ENCODE peak calls at places on chromosomes 6 and 20, in five cellular contexts. E, T, N, K and P are unnamed samples. For H3K9me3 and H3K27me3, the result is how much of the 10 kb centered on the place peaks cover.

GRCh38 chr6:13299909-13300308 is 28.4 kb downstream of the TBC1D7 start:
- DNase-seq in E (no peak), T (no peak), N (no peak), K (no peak), P (no peak)

GRCh38 chr20:33370296-33370695 is 31.0 kb downstream of the CDK5RAP1 start:
- DNase-seq in E (no peak), T (no peak), N (no peak), K (no peak), P (no peak)

GRCh38 chr20:47546184-47547033 is 44.7 kb downstream of the NCOA3 start:
- DNase-seq in E (no peak), T (peak), N (peak), K (no peak), P (no peak)

GRCh38 chr6:389143-389542 is 2.4 kb upstream of the IRF4 start:
- DNase-seq in E (no peak), T (no peak), N (no peak), K (no peak), P (no peak)

GRCh38 chr6:39143238-39143930 is 28.4 kb upstream of the SAYSD1 start:
- DNase-seq in E (no peak), T (no peak), N (no peak), K (no peak), P (no peak)

GRCh38 chr6:87340230-87340629 is 4.4 kb upstream of the C6orf163 start:
- DNase-seq in E (no peak), T (no peak), N (no peak), K (no peak), P (no peak)

GRCh38 chr6:100257661-100258395 is 206.9 kb downstream of the SIM1 start:
- DNase-seq in E (no peak), T (peak), N (peak), K (no peak), P (no peak)

GRCh38 chr6:170101281-170102035 is 189.4 kb downstream of the DLL1 start:
- DNase-seq in E (no peak), T (no peak), N (no peak), K (no peak), P (no peak)

GRCh38 chr6:20117474-20117873 is 94.8 kb downstream of the MBOAT1 start:
- DNase-seq in E (no peak), T (no peak), N (peak), K (no peak), P (no peak)

GRCh38 chr20:36402708-36403107 is 96.6 kb downstream of the DLGAP4 start:
- DNase-seq in E (no peak), T (no peak), N (no peak), K (no peak), P (no peak)

GRCh38 chr6:158854214-158855101 is 35.3 kb upstream of the EZR start:
- DNase-seq in E (no peak), T (no peak), N (peak), K (no peak), P (no peak)

GRCh38 chr20:60650087-60650486 is 602.0 kb upstream of the CDH4 start:
- DNase-seq in E (no peak), T (no peak), N (no peak), K (no peak), P (no peak)

GRCh38 chr20:60652615-60653014 is 599.4 kb upstream of the CDH4 start:
- DNase-seq in E (no peak), T (no peak), N (no peak), K (no peak), P (no peak)

GRCh38 chr20:60653111-60653845 is 598.8 kb upstream of the CDH4 start:
- DNase-seq in E (no peak), T (no peak), N (no peak), K (no peak), P (no peak)

GRCh38 chr20:60648556-60648955 is 603.5 kb upstream of the CDH4 start:
- DNase-seq in E (no peak), T (no peak), N (no peak), K (no peak), P (no peak)

GRCh38 chr20:60649541-60649940 is 602.5 kb upstream of the CDH4 start:
- DNase-seq in E (no peak), T (no peak), N (no peak), K (no peak), P (no peak)
- H3K9me3 ChIP-seq in E (under half), T (under half), N (under half), K (under half), P (under half)

DNA sequence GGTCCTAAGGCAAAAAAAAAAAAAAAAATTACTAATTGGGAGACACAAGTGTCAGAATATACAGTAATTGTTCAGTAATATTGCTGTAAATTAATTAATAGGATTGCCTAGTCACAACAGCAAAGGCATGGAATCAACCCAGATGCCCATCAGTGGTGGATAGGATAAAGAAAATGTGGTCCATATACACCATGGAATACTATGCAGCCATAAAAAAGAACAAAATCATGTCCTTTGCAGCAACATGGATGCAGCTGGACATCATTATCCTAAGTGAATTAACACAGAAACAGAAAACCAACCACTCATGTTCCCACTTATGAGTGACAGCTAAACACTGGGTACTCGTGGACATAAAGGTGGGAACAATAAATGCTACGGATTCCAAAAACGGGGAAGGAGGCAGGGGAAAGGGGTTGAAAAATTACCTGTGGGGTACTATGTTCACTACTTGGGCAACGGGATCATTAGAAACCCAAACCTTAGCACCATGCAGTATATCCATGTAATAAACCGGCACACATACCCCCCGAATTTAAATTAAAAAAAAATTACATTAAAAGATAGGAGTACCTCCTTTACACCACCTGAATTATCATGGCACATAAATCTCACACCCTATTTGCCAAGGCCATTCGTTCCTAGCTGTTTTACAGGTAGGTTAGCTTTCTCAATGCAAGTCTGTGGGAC is 689 bp upstream of the PFDN4 start:
- DNase-seq in E (no peak), T (no peak), N (no peak), K (no peak), P (no peak)
- TF ChIP-seq CTCF in E (no peak), T (no peak), N (no peak), K (no peak), P (no peak)

GRCh38 chr6:28774292-28775051 is 149.3 kb downstream of the TRIM27 start:
- DNase-seq in E (no peak), T (no peak), N (no peak), K (no peak), P (no peak)

GRCh38 chr6:28775052-28775376 is 148.8 kb downstream of the TRIM27 start:
- DNase-seq in E (no peak), T (no peak), N (no peak), K (no peak), P (no peak)

GRCh38 chr6:28776269-28777146 is 147.3 kb downstream of the TRIM27 start:
- DNase-seq in E (no peak), T (no peak), N (no peak), K (no peak), P (no peak)

GRCh38 chr6:28775405-28776129 is 148.2 kb downstream of the TRIM27 start:
- DNase-seq in E (no peak), T (no peak), N (no peak), K (no peak), P (no peak)

GRCh38 chr6:28777147-28777461 is 146.7 kb downstream of the TRIM27 start:
- DNase-seq in E (no peak), T (no peak), N (no peak), K (no peak), P (no peak)
- H3K27me3 ChIP-seq in E (half or more), T (half or more), N (half or more), K (under half), P (half or more)

DNA sequence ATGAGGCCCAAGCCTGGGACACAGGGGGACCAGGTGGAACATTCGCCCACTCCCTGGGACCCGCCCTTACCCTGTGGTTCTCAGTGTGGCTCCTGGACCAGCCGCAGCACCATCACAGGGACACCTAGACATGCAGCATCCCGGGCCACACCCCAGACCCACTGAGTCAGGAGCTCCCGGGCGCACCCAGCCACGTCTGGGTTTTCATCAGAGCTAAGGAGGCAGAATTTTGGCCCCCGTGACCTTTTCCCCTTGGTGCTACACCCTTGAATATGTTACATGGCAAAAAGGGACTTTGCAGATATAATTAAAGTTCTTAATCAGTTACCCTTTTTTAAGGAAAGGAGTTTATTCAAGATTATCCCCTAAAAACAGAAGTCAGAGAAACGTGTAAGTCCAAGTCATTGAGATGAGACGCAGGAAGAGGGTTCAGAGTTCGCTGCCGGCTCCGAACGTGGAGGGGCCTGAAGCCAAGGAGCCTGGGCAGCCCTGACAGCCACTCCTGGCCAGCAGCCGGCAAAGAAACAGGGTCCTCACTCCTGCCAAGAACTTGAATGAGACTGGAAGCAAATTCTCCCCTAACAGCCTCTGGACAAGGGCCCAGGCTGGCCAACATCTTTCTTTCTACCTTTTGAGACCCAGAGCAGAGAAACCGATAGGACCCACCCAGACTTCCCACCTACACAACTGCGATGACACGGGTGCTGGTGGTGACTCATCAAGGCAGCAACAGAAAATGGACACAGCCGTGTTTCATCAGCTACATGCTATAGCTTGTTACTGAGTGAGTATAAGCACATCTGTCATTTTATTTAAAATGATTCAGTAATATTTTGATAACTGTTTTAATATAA is 25.3 kb downstream of the BFSP1 start:
- DNase-seq in E (no peak), T (no peak), N (peak), K (peak), P (no peak)
- H3K9me3 ChIP-seq in E (under half), T (under half), N (under half), K (under half), P (under half)

GRCh38 chr6:150905769-150906168 is 40.3 kb downstream of the MTHFD1L start:
- DNase-seq in E (no peak), T (no peak), N (no peak), K (no peak), P (no peak)
- TF ChIP-seq CTCF in E (no peak), T (peak), N (no peak), K (no peak), P (peak)

GRCh38 chr6:1507251-1507650 is 102.5 kb upstream of the FOXC1 start:
- DNase-seq in E (no peak), T (no peak), N (no peak), K (no peak), P (no peak)

GRCh38 chr6:1509241-1509640 is 100.5 kb upstream of the FOXC1 start:
- DNase-seq in E (no peak), T (no peak), N (no peak), K (no peak), P (no peak)

GRCh38 chr6:1513206-1513605 is 96.5 kb upstream of the FOXC1 start:
- DNase-seq in E (no peak), T (no peak), N (no peak), K (no peak), P (no peak)

GRCh38 chr6:1514078-1514477 is 95.6 kb upstream of the FOXC1 start:
- DNase-seq in E (no peak), T (no peak), N (no peak), K (no peak), P (no peak)

DNA sequence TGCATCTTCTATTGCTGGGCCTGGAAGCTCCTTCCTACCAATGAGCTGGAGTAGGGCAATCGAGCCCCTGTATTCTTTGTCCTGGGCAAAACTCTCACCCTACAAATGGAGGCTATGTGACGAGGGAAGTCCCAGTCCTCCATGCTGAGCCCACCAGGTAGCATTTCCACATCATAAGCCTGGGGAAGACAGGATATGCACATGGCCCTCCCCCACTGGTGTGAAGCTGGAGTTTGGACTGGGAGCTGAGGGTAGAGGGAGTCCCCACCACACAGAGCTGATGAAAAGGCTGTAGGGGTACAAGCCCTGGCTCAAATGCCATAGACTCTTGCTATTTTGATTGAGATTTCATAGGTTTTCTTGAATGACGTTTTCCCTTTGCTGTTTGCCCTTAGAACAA is 99.5 kb upstream of the FOXC1 start:
- DNase-seq in E (no peak), T (no peak), N (no peak), K (no peak), P (no peak)
- H3K27me3 ChIP-seq in E (under half), T (under half), N (under half), K (under half), P (under half)